ENCODE peak calls at places on chromosomes 3 and 15, in five cellular contexts. One of them, this sample, is unnamed. For H3K36me3, the result is how much of the 10 kb centered on the place peaks cover.

GRCh38 chr15:39608185-39608584 is 27.3 kb downstream of the THBS1 start:
- DNase-seq in breast epithelium: no peak
- DNase-seq in adrenal gland: no peak
- DNase-seq in H7: no peak
- DNase-seq in fibroblast of lung: no peak
- DNase-seq in this sample: no peak

GRCh38 chr3:97872209-97873042 is 50.6 kb downstream of the CRYBG3 start:
- DNase-seq in adrenal gland: peak
- DNase-seq in breast epithelium: no peak
- DNase-seq in fibroblast of lung: peak
- DNase-seq in H7: no peak
- DNase-seq in this sample: no peak

GRCh38 chr15:89679221-89679620 is at the start of gene PLIN1:
- DNase-seq in H7: no peak
- DNase-seq in fibroblast of lung: no peak
- DNase-seq in adrenal gland: no peak
- DNase-seq in breast epithelium: no peak
- DNase-seq in this sample: no peak

GRCh38 chr3:100316656-100317069 is 17.9 kb upstream of the NIT2 start:
- DNase-seq in adrenal gland: peak
- DNase-seq in breast epithelium: no peak
- DNase-seq in H7: peak
- DNase-seq in fibroblast of lung: peak
- DNase-seq in this sample: no peak

GRCh38 chr3:127701281-127701792 is 28.6 kb downstream of the ABTB1 start:
- DNase-seq in breast epithelium: no peak
- DNase-seq in fibroblast of lung: no peak
- DNase-seq in adrenal gland: no peak
- DNase-seq in H7: no peak
- DNase-seq in this sample: peak

GRCh38 chr3:160695906-160696305 is 18.9 kb downstream of the ARL14 start:
- DNase-seq in breast epithelium: no peak
- DNase-seq in H7: no peak
- DNase-seq in fibroblast of lung: no peak
- DNase-seq in adrenal gland: no peak
- DNase-seq in this sample: no peak

GRCh38 chr15:53295574-53295973 is 463.9 kb downstream of the WDR72 start:
- DNase-seq in fibroblast of lung: no peak
- DNase-seq in H7: no peak
- DNase-seq in breast epithelium: no peak
- DNase-seq in adrenal gland: no peak
- DNase-seq in this sample: no peak

GRCh38 chr3:8341853-8342252 is 159.8 kb upstream of the LMCD1 start:
- DNase-seq in H7: no peak
- DNase-seq in breast epithelium: no peak
- DNase-seq in fibroblast of lung: no peak
- DNase-seq in adrenal gland: no peak
- DNase-seq in this sample: no peak

GRCh38 chr3:78041486-78041885 is 1001.6 kb downstream of the ROBO2 start:
- DNase-seq in fibroblast of lung: no peak
- DNase-seq in H7: no peak
- DNase-seq in adrenal gland: no peak
- DNase-seq in breast epithelium: no peak
- DNase-seq in this sample: no peak

GRCh38 chr3:42264399-42265058 is 1.5 kb downstream of the CCK start:
- DNase-seq in adrenal gland: peak
- DNase-seq in fibroblast of lung: peak
- DNase-seq in breast epithelium: peak
- DNase-seq in H7: peak
- DNase-seq in this sample: peak

GRCh38 chr3:51798561-51798960 is 19.5 kb upstream of the IQCF6 start:
- DNase-seq in H7: peak
- DNase-seq in breast epithelium: no peak
- DNase-seq in adrenal gland: no peak
- DNase-seq in fibroblast of lung: no peak
- DNase-seq in this sample: no peak

GRCh38 chr15:63025460-63025859 is 17.1 kb upstream of the TPM1 start:
- DNase-seq in H7: no peak
- DNase-seq in adrenal gland: no peak
- DNase-seq in fibroblast of lung: no peak
- DNase-seq in breast epithelium: no peak
- DNase-seq in this sample: no peak

DNA sequence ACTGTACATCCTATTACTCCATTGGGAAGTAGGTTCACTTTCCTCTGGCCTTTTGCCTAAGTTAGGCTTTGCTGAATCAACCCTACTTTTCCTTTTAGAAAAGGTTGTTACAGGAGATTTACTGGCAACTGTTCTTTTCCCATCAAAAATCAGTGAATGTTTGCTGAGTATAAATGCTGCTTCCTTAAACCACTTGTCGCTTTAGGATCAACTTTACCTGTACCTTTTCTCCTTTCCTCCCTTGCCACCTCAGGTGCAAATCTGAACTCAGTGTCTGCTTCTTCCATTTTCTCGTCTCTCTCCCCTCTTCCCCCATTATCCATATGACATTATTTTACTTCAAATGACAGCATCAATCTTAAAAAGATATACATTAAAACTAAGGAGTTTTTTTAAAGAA is 69.5 kb upstream of the GOLGA6B start:
- DNase-seq in fibroblast of lung: no peak
- DNase-seq in H7: no peak
- DNase-seq in breast epithelium: no peak
- DNase-seq in adrenal gland: no peak
- DNase-seq in this sample: no peak
- H3K36me3 ChIP-seq in fibroblast of lung: under half
- H3K36me3 ChIP-seq in H7: under half
- H3K36me3 ChIP-seq in breast epithelium: under half
- H3K36me3 ChIP-seq in adrenal gland: under half
- H3K36me3 ChIP-seq in this sample: half or more

GRCh38 chr3:138289260-138289659 is 40.4 kb downstream of the NME9 start:
- DNase-seq in H7: no peak
- DNase-seq in fibroblast of lung: no peak
- DNase-seq in breast epithelium: no peak
- DNase-seq in adrenal gland: no peak
- DNase-seq in this sample: no peak
- H3K36me3 ChIP-seq in H7: under half
- H3K36me3 ChIP-seq in fibroblast of lung: under half
- H3K36me3 ChIP-seq in breast epithelium: under half
- H3K36me3 ChIP-seq in adrenal gland: under half
- H3K36me3 ChIP-seq in this sample: half or more

DNA sequence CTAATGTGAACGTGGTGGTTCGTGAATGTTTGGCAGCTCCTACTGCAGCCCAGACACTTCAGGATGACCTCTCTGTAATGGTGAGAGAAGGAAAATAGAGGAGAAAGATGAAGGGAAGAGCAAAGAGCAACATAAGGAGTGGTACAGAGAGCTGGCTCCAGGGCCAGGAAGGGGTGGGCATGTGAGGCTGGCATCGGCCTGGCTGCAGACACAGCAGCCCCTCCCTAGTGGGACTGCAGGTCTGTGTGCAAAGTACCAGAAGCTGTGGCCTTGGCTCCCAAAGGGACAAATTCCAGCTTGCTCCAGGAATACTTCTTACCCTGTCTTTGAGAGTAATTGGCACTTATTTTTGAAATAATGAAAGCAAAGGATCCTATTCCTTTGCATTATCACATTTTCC is 10.0 kb downstream of the FSTL1 start:
- DNase-seq in breast epithelium: no peak
- DNase-seq in H7: no peak
- DNase-seq in fibroblast of lung: no peak
- DNase-seq in adrenal gland: no peak
- DNase-seq in this sample: no peak
- H3K36me3 ChIP-seq in breast epithelium: under half
- H3K36me3 ChIP-seq in H7: under half
- H3K36me3 ChIP-seq in fibroblast of lung: under half
- H3K36me3 ChIP-seq in adrenal gland: under half
- H3K36me3 ChIP-seq in this sample: under half

DNA sequence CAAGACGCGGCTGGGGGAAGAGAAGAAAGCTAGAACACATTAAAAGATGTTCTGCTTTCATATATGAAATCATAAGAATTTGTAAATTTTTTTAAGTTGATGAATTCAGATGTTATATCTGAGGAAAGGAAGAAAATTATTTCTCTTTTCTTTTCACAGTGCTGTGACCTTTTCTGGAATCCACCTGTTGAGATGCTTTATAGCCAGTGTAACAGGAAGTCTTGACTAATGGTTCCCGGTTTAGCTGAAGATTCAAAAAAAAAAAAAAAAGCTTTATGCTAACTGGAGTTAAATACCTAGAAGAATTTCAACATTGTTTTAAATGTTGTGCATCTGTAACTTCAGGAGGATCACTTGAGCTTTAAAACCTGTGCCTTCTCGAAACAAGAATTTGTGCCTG is 9.9 kb downstream of the GTPBP8 start:
- DNase-seq in breast epithelium: no peak
- DNase-seq in H7: no peak
- DNase-seq in fibroblast of lung: no peak
- DNase-seq in adrenal gland: no peak
- DNase-seq in this sample: no peak
- H3K36me3 ChIP-seq in breast epithelium: under half
- H3K36me3 ChIP-seq in H7: under half
- H3K36me3 ChIP-seq in fibroblast of lung: under half
- H3K36me3 ChIP-seq in adrenal gland: under half
- H3K36me3 ChIP-seq in this sample: half or more

This sample was measured in upper lobe of right lung.